ENCODE peak calls at places on chromosome X, in four cellular contexts. A is MM.1S, U is body of pancreas, I is lung. Z is an unnamed sample. For H3K36me3, the result is how much of the 10 kb centered on the place peaks cover.

GRCh38 chrX:16023790-16024734 is 99.3 kb upstream of the GRPR start:
- DNase-seq in A (no peak), U (no peak), I (no peak), Z (no peak)

GRCh38 chrX:151792505-151792904 is 58.0 kb downstream of the CNGA2 start:
- DNase-seq in A (no peak), U (no peak), I (no peak), Z (no peak)

GRCh38 chrX:149910178-149910695 is 19.1 kb upstream of the HSFX4 start:
- DNase-seq in A (no peak), U (no peak), I (no peak), Z (no peak)

GRCh38 chrX:71103110-71103983 is 3.2 kb downstream of the CXorf65 start:
- DNase-seq in A (no peak), U (no peak), I (no peak), Z (no peak)

GRCh38 chrX:38594434-38594833 is 33.1 kb downstream of the TSPAN7 start:
- DNase-seq in A (no peak), U (no peak), I (no peak), Z (no peak)

GRCh38 chrX:153908219-153908875 is 3.9 kb downstream of the AVPR2 start:
- DNase-seq in A (no peak), U (no peak), I (no peak), Z (no peak)

GRCh38 chrX:103697687-103698086 is 11.2 kb upstream of the MORF4L2 start:
- DNase-seq in A (no peak), U (no peak), I (no peak), Z (no peak)

GRCh38 chrX:154793084-154793483 is 12.2 kb downstream of the MPP1 start:
- DNase-seq in A (no peak), U (no peak), I (no peak), Z (no peak)

GRCh38 chrX:80808160-80808735 is 1.4 kb downstream of the BRWD3 start:
- DNase-seq in A (peak), U (peak), I (peak), Z (peak)

GRCh38 chrX:55593756-55594257 is 29.4 kb upstream of the FOXR2 start:
- DNase-seq in A (no peak), U (no peak), I (no peak), Z (no peak)

GRCh38 chrX:151974336-151975227 is at the start of gene GABRE:
- DNase-seq in A (peak), U (peak), I (peak), Z (peak)

GRCh38 chrX:9681422-9681821 is 84.2 kb downstream of the GPR143 start:
- DNase-seq in A (no peak), U (no peak), I (no peak), Z (no peak)

GRCh38 chrX:9832811-9833210 is 46.6 kb downstream of the SHROOM2 start:
- DNase-seq in A (peak), U (no peak), I (no peak), Z (no peak)

GRCh38 chrX:39513836-39514235 is 583.9 kb downstream of the BCOR start:
- DNase-seq in A (no peak), U (no peak), I (no peak), Z (no peak)

GRCh38 chrX:21374163-21374993 is at the start of gene CNKSR2:
- DNase-seq in A (peak), U (peak), I (no peak), Z (peak)

GRCh38 chrX:13653022-13653693 is at the start of gene TCEANC:
- DNase-seq in A (peak), U (peak), I (peak), Z (peak)

GRCh38 chrX:42219231-42219630 is 295.9 kb upstream of the CASK start:
- DNase-seq in A (no peak), U (no peak), I (no peak), Z (no peak)

GRCh38 chrX:74514384-74514783 is 93.1 kb downstream of the SLC16A2 start:
- DNase-seq in A (no peak), U (no peak), I (no peak), Z (no peak)

GRCh38 chrX:154373340-154374306 is 811 bp downstream of the FLNA start:
- DNase-seq in A (no peak), U (peak), I (peak), Z (peak)

GRCh38 chrX:44343412-44343942 is at the start of gene EFHC2:
- DNase-seq in A (peak), U (peak), I (peak), Z (peak)

GRCh38 chrX:42119076-42119475 is 195.7 kb upstream of the CASK start:
- DNase-seq in A (no peak), U (no peak), I (no peak), Z (peak)

GRCh38 chrX:27336466-27337091 is 126.6 kb downstream of the PPP4R3C start:
- DNase-seq in A (peak), U (peak), I (peak), Z (no peak)

GRCh38 chrX:21960569-21960968 is 20.1 kb downstream of the SMS start:
- DNase-seq in A (no peak), U (no peak), I (no peak), Z (no peak)

GRCh38 chrX:115017455-115017854 is at the start of gene IL13RA2:
- DNase-seq in A (no peak), U (no peak), I (no peak), Z (no peak)

GRCh38 chrX:23883737-23884354 is 23.9 kb downstream of the APOO start:
- DNase-seq in A (no peak), U (no peak), I (no peak), Z (no peak)

GRCh38 chrX:17376381-17377046 is 1.5 kb downstream of the NHS start:
- DNase-seq in A (no peak), U (no peak), I (no peak), Z (no peak)

GRCh38 chrX:101195442-101196173 is 24.0 kb upstream of the DRP2 start:
- DNase-seq in A (no peak), U (no peak), I (no peak), Z (no peak)

GRCh38 chrX:101190736-101191135 is 28.9 kb upstream of the DRP2 start:
- DNase-seq in A (no peak), U (no peak), I (no peak), Z (no peak)

DNA sequence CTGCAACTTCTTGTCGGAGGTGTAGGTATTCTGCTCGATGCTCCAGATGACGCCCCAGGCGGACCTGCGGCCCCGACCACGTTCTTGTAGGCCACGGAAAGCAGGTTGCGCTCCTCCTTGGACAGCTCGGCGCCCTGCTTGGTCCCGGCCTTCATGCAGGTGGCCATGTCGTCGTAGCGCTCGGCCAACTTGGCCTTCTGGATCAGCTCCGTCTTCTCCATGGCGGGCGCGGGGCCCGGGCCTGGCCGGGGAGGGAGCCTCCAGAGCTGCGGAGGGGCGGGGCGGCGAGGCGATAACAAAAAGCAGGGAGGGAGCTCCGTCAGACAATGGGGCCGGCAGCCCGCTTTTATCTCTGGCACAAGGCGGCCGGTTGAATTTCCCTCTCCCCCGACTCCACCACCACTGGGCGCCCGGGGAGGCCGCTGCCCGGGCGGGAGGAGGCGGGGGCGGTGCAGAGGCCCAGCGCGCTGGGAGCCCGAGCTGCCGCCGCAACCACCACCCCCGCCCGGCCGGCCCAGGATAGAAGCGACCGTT is 28.3 kb upstream of the DRP2 start:
- DNase-seq in A (no peak), U (no peak), I (no peak), Z (no peak)
- H3K27ac ChIP-seq in A (no peak), U (no peak), I (no peak), Z (no peak)

DNA sequence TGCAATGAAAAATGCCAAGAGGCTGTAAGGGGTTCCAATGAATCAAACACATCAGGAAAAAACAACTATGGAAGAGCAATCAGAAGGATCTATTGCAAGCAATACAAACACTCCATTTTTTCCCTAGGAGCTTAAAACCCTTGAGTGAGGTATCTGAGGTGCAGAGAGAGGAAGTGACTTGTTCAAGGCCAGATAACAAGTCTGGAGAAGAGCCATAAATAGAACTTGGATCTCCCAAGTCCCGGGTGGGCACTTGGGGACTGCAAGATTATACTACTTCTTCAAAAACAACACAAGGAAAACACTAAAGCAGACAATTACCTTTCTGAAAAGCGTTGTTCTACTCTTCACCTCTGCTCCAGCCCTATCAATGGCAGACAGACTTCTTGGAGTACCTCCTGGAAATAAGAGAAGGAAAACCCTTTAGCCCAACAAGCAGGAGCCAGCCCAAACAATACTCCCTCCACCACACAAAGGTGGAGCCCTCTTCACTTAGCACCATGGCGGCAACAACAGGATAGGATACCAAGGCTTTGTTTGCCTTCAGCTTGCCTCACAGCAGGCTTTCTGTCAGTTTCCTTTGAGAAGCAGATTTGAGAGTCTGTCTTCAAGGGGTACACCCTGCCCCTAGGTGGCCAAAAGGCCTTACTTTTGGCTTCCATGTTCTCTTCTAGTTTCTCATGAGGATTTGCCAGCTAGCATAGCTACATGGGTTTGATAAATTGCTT is 26.0 kb downstream of the AIFM1 start:
- DNase-seq in A (no peak), U (no peak), I (no peak), Z (no peak)
- H3K36me3 ChIP-seq in A (under half), U (under half), I (under half), Z (under half)

GRCh38 chrX:106696502-106696901 is 30.0 kb upstream of the RNF128 start:
- DNase-seq in A (no peak), U (no peak), I (no peak), Z (no peak)

GRCh38 chrX:106692425-106693075 is 34.0 kb upstream of the RNF128 start:
- DNase-seq in A (no peak), U (no peak), I (no peak), Z (no peak)
- H3K27ac ChIP-seq in A (no peak), U (no peak), I (no peak), Z (no peak)

DNA sequence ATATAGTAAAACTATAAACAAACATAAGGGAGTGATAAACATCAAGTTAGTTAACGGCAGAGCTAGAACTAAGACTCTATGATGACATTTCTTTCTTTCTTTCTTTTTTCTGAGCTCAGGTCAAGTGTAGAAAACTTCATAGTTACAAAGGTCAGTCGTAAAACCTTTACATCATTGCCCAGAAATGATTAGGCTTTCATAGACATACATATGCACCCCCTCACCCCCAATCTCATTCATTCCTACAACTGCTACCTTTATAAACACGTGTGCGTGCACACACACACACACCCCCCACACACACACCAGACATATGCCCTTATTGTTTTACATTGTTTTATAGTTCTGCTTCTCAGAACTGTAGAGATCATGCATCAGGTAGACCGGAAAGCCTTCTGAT is 5.7 kb downstream of the EIF1AX start:
- DNase-seq in A (no peak), U (no peak), I (no peak), Z (no peak)
- H3K36me3 ChIP-seq in A (under half), U (under half), I (under half), Z (under half)